ENCODE peak calls at places on chromosomes 4 and X, in nine cellular contexts. M, S, B, K, N, Q, H, D and W are unnamed samples.
A peak's percentile ranks its signal among the peaks of the same experiment; 100 is the strongest.

GRCh38 chr4:40233227-40233626 is 36.4 kb downstream of the RHOH start:
- DNase-seq in N (no peak), D (no peak), B (no peak), H (no peak), Q (no peak), S (no peak), M (no peak), K (no peak), W (no peak)

GRCh38 chr4:159460408-159460807 is 357.5 kb downstream of the RAPGEF2 start:
- DNase-seq in H (no peak), D (no peak), B (no peak), Q (no peak), N (no peak), S (peak; percentile 18), K (no peak), M (no peak), W (no peak)

GRCh38 chr4:121484633-121485032 is 103.8 kb upstream of the QRFPR start:
- DNase-seq in Q (no peak), K (no peak), H (no peak), B (peak; percentile 4), M (no peak), N (peak; percentile 45), D (peak; percentile 50), S (peak; percentile 61), W (no peak)

GRCh38 chr4:70632028-70632427 is 3.5 kb downstream of the ENAM start:
- DNase-seq in S (peak; percentile 13), B (no peak), K (peak; percentile 34), H (no peak), D (no peak), Q (no peak), M (no peak), N (no peak), W (no peak)

GRCh38 chr4:24330198-24330972 is 254.0 kb downstream of the DHX15 start:
- DNase-seq in S (no peak), B (no peak), H (no peak), K (peak; percentile 14), M (no peak), N (no peak), D (no peak), Q (no peak), W (no peak)

GRCh38 chr4:53921856-53922255 is 142.5 kb downstream of the CHIC2 start:
- DNase-seq in Q (no peak), M (no peak), K (no peak), B (no peak), H (no peak), N (no peak), S (no peak), D (no peak), W (no peak)

GRCh38 chrX:50704987-50705386 is 109.0 kb downstream of the SHROOM4 start:
- DNase-seq in H (no peak), Q (no peak), N (no peak), D (no peak), S (no peak), B (no peak), K (no peak), M (no peak), W (no peak)

GRCh38 chrX:17591741-17592110 is 145.6 kb upstream of the SCML1 start:
- DNase-seq in M (no peak), Q (no peak), D (no peak), B (no peak), S (peak; percentile 73), N (peak; percentile 59), H (no peak), K (peak; percentile 32), W (no peak)

GRCh38 chr4:75555294-75556164 is at the start of gene ODAPH:
- DNase-seq in D (peak; percentile 59), S (no peak), B (peak; percentile 18), M (no peak), K (peak; percentile 90), H (no peak), Q (no peak), N (peak; percentile 61), W (peak; percentile 11)

GRCh38 chr4:108544504-108544903 is 75.9 kb upstream of the RPL34 start:
- DNase-seq in M (no peak), D (no peak), N (no peak), H (no peak), S (peak; percentile 33), B (no peak), K (peak; percentile 10), Q (no peak), W (no peak)

GRCh38 chrX:105228602-105229001 is 8.1 kb upstream of the TEX13A start:
- DNase-seq in B (no peak), N (no peak), K (no peak), S (peak; percentile 25), H (no peak), M (no peak), Q (no peak), D (no peak), W (no peak)

GRCh38 chr4:167052631-167053085 is 181.6 kb downstream of the SPOCK3 start:
- DNase-seq in B (no peak), M (no peak), Q (no peak), H (no peak), K (no peak), D (no peak), N (no peak), S (no peak), W (no peak)

GRCh38 chr4:76943129-76943620 is 6.4 kb upstream of the SEPTIN11 start:
- DNase-seq in N (no peak), D (no peak), M (no peak), B (no peak), S (no peak), K (no peak), H (no peak), Q (no peak), W (no peak)

GRCh38 chr4:163913571-163913970 is 419.1 kb downstream of the TMA16 start:
- DNase-seq in H (no peak), N (no peak), K (no peak), S (no peak), Q (no peak), D (no peak), M (no peak), B (no peak), W (no peak)

GRCh38 chrX:2511326-2511725 is 10.6 kb upstream of the DHRSX start:
- DNase-seq in S (no peak), M (no peak), B (no peak), Q (no peak), N (no peak), K (no peak), H (no peak), D (no peak), W (no peak)

GRCh38 chr4:47972181-47972580 is 44.3 kb downstream of the CNGA1 start:
- DNase-seq in N (no peak), D (peak; percentile 42), H (no peak), Q (no peak), M (no peak), S (no peak), B (no peak), K (no peak), W (no peak)